ENCODE peak calls at places on chromosomes 1 and 21, in ten cellular contexts. F, X, H, K, O, Z, D, E, L and C are unnamed samples.
A peak's percentile ranks its signal among the peaks of the same experiment; 100 is the strongest.

GRCh38 chr1:156482276-156482675 is 18.3 kb downstream of the MEF2D start:
- DNase-seq in F (no peak), X (no peak), H (no peak), K (no peak), O (no peak), Z (no peak), D (no peak), E (no peak), L (no peak), C (no peak)

GRCh38 chr1:200877839-200878551 is 5.2 kb downstream of the GPR25 start:
- DNase-seq in F (no peak), X (no peak), H (no peak), K (no peak), O (no peak), Z (no peak), D (no peak), E (no peak), L (no peak), C (no peak)

GRCh38 chr1:165871311-165872067 is 44.1 kb downstream of the UCK2 start:
- DNase-seq in F (peak; percentile 56), X (peak; percentile 54), H (no peak), K (peak; percentile 29), O (no peak), Z (no peak), D (peak; percentile 95), E (peak; percentile 68), L (peak; percentile 46), C (no peak)

GRCh38 chr21:21200103-21200938 is 202.1 kb downstream of the NCAM2 start:
- DNase-seq in F (peak; percentile 98), X (peak; percentile 84), H (no peak), K (peak; percentile 44), O (peak; percentile 25), Z (peak; percentile 36), D (no peak), E (peak; percentile 100), L (peak; percentile 24), C (no peak)

GRCh38 chr21:38815060-38815405 is 9.3 kb downstream of the ETS2 start:
- DNase-seq in F (no peak), X (no peak), H (no peak), K (no peak), O (no peak), Z (no peak), D (no peak), E (peak; percentile 86), L (no peak), C (no peak)

GRCh38 chr1:94413311-94413710 is 4.9 kb upstream of the ABCD3 start:
- DNase-seq in F (no peak), X (no peak), H (no peak), K (no peak), O (no peak), Z (no peak), D (no peak), E (no peak), L (no peak), C (no peak)

GRCh38 chr1:8373547-8374270 is 55.8 kb downstream of the SLC45A1 start:
- DNase-seq in F (peak; percentile 78), X (peak; percentile 90), H (peak; percentile 59), K (peak; percentile 74), O (peak; percentile 86), Z (no peak), D (no peak), E (peak; percentile 90), L (peak; percentile 78), C (peak; percentile 87)

GRCh38 chr1:155976062-155976912 is 2.1 kb downstream of the ARHGEF2 start:
- DNase-seq in F (peak; percentile 89), X (no peak), H (no peak), K (peak; percentile 72), O (peak; percentile 81), Z (no peak), D (peak; percentile 83), E (peak; percentile 56), L (peak; percentile 81), C (peak; percentile 85)

GRCh38 chr21:35927262-35927661 is 133.1 kb downstream of the SETD4 start:
- DNase-seq in F (no peak), X (no peak), H (no peak), K (no peak), O (no peak), Z (no peak), D (no peak), E (no peak), L (no peak), C (no peak)

GRCh38 chr1:45911634-45912033 is 108.2 kb downstream of the MAST2 start:
- DNase-seq in F (no peak), X (no peak), H (no peak), K (no peak), O (no peak), Z (no peak), D (no peak), E (no peak), L (no peak), C (no peak)

GRCh38 chr1:21189906-21190500 is 13.3 kb upstream of the EIF4G3 start:
- DNase-seq in F (no peak), X (peak; percentile 42), H (no peak), K (no peak), O (no peak), Z (no peak), D (no peak), E (no peak), L (no peak), C (no peak)

GRCh38 chr1:21192284-21192683 is 15.6 kb upstream of the EIF4G3 start:
- DNase-seq in F (no peak), X (peak; percentile 84), H (no peak), K (no peak), O (no peak), Z (no peak), D (no peak), E (no peak), L (peak; percentile 24), C (no peak)
- H3K4me3 ChIP-seq in F (no peak overlapping the region), X (no peak overlapping the region), H (no peak overlapping the region), K (peak overlapping the region; percentile 34), O (no peak overlapping the region), Z (no peak overlapping the region), D (no peak overlapping the region), E (no peak overlapping the region), L (no peak overlapping the region), C (no peak overlapping the region)

DNA sequence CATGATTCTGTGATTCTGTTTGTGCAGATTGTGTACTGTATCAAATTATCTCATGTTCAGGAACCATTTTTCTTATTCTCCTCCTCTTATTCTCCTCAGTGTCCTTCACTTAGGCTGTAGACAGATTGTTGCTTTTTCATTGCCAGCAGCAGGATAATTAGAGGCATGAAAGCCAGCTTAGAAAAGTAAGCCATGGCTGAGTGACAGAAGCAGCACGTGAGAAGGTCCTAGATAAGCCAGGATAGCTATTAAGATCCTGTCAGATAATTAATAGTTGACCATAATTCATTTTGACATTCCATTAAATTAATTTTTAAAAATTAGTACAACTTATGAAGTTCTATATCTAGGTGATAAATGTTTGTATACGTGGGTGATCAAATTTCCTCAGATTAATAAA is 60.8 kb upstream of the PRKACB start:
- DNase-seq in F (no peak), X (no peak), H (no peak), K (no peak), O (no peak), Z (no peak), D (no peak), E (no peak), L (no peak), C (no peak)
- H3K27ac ChIP-seq in F (no peak overlapping the region), X (no peak overlapping the region), H (no peak overlapping the region), K (no peak overlapping the region), O (no peak overlapping the region), Z (no peak overlapping the region), D (no peak overlapping the region), E (no peak overlapping the region), L (no peak overlapping the region), C (no peak overlapping the region)

GRCh38 chr1:32496127-32496526 is 31.3 kb downstream of the ZBTB8B start:
- DNase-seq in F (peak; percentile 59), X (peak; percentile 74), H (no peak), K (no peak), O (no peak), Z (no peak), D (no peak), E (peak; percentile 55), L (no peak), C (no peak)
- H3K4me1 ChIP-seq in F (no peaks in the 10 kb centered on the region), X (peaks cover 18% of the 10 kb centered on the region), H (no peaks in the 10 kb centered on the region), K (peaks cover under 1% of the 10 kb centered on the region), O (peaks cover 7% of the 10 kb centered on the region), Z (peaks cover 11% of the 10 kb centered on the region), D (peaks cover 3% of the 10 kb centered on the region), E (peaks cover 4% of the 10 kb centered on the region), L (peaks cover 8% of the 10 kb centered on the region), C (no peaks in the 10 kb centered on the region)

GRCh38 chr1:26704629-26705028 is 8.8 kb downstream of the ARID1A start:
- DNase-seq in F (no peak), X (no peak), H (no peak), K (no peak), O (no peak), Z (no peak), D (no peak), E (no peak), L (no peak), C (no peak)

GRCh38 chr1:26702680-26703038 is 6.8 kb downstream of the ARID1A start:
- DNase-seq in F (no peak), X (no peak), H (no peak), K (no peak), O (no peak), Z (no peak), D (peak; percentile 83), E (no peak), L (no peak), C (no peak)

GRCh38 chr1:26706315-26706714 is 10.5 kb downstream of the ARID1A start:
- DNase-seq in F (no peak), X (no peak), H (no peak), K (no peak), O (no peak), Z (no peak), D (no peak), E (no peak), L (no peak), C (no peak)

GRCh38 chr1:26703466-26703865 is 7.7 kb downstream of the ARID1A start:
- DNase-seq in F (no peak), X (peak; percentile 39), H (no peak), K (no peak), O (no peak), Z (no peak), D (no peak), E (no peak), L (no peak), C (no peak)

GRCh38 chr1:26705788-26706237 is 10.0 kb downstream of the ARID1A start:
- DNase-seq in F (peak; percentile 80), X (peak; percentile 59), H (no peak), K (no peak), O (no peak), Z (no peak), D (no peak), E (peak; percentile 94), L (no peak), C (no peak)
- H3K4me3 ChIP-seq in F (no peak overlapping the region), X (no peak overlapping the region), H (no peak overlapping the region), K (peak overlapping the region; percentile 30), O (no peak overlapping the region), Z (peak overlapping the region; percentile 21), D (no peak overlapping the region), E (no peak overlapping the region), L (no peak overlapping the region), C (peak overlapping the region; percentile 25)